ENCODE peak calls at places on chromosomes 11 and 22, in nine cellular contexts. N is memory B cell; G is glutamatergic neuron; S is stimulated activated CD4-positive, alpha-beta T cell treated with anti-CD3 and anti-CD28 coated beads, Interleukin-4, amount 100 ng/mL, for 4 hours; C is sciatic nerve; X is astrocyte of the hippocampus; B is NCI-H1092 treated with DMSO at 0.1 percent for 48 hours; A is CD8-positive, alpha-beta T cell; O is activated naive CD4-positive, alpha-beta T cell treated with anti-CD3 and anti-CD28 coated beads, Interleukin-2, amount 50 U/mL, for 16 hours. M is an unnamed sample.
A peak's percentile ranks its signal among the peaks of the same experiment; 100 is the strongest.

GRCh38 chr11:65766535-65766934 is 14.2 kb downstream of the AP5B1 start:
- DNase-seq in N (no peak), G (no peak), S (no peak), C (no peak), X (peak; percentile 84), B (no peak), A (no peak), O (no peak), M (no peak)

GRCh38 chr11:123431619-123432018 is 1.6 kb downstream of the GRAMD1B start:
- DNase-seq in N (no peak), G (no peak), S (no peak), C (no peak), X (no peak), B (no peak), A (no peak), O (no peak), M (no peak)

GRCh38 chr11:54558919-54559318 is 44.9 kb downstream of the OR4C46 start:
- DNase-seq in N (no peak), G (no peak), S (no peak), C (no peak), X (no peak), B (no peak), A (no peak), O (no peak), M (no peak)

GRCh38 chr11:116396332-116396731 is 376.5 kb downstream of the BUD13 start:
- DNase-seq in N (no peak), G (no peak), S (no peak), C (no peak), X (no peak), B (no peak), A (no peak), O (no peak), M (no peak)

GRCh38 chr11:27427183-27427980 is 45.2 kb downstream of the LGR4 start:
- DNase-seq in N (no peak), G (no peak), S (no peak), C (no peak), X (peak; percentile 13), B (peak; percentile 17), A (no peak), O (no peak), M (no peak)

GRCh38 chr11:96393753-96394348 is 4.0 kb downstream of the JRKL start:
- DNase-seq in N (no peak), G (no peak), S (no peak), C (no peak), X (peak; percentile 57), B (peak; percentile 24), A (no peak), O (no peak), M (no peak)

GRCh38 chr11:65431452-65432132 is 9.0 kb downstream of the NEAT1 start:
- DNase-seq in N (no peak), G (no peak), S (no peak), C (no peak), X (peak; percentile 53), B (no peak), A (peak; percentile 61), O (no peak), M (no peak)

GRCh38 chr11:118436639-118437045 is 350 bp downstream of the KMT2A start:
- DNase-seq in N (no peak), G (no peak), S (peak; percentile 45), C (no peak), X (no peak), B (no peak), A (no peak), O (no peak), M (no peak)

GRCh38 chr22:45638834-45639746 is 32.5 kb upstream of the ATXN10 start:
- DNase-seq in N (no peak), G (no peak), S (no peak), C (peak; percentile 71), X (peak; percentile 23), B (no peak), A (no peak), O (no peak), M (peak; percentile 42)

GRCh38 chr11:117189191-117189940 is 9.8 kb upstream of the TAGLN start:
- DNase-seq in N (peak; percentile 62), G (peak; percentile 3), S (no peak), C (no peak), X (no peak), B (no peak), A (peak; percentile 41), O (no peak), M (no peak)

GRCh38 chr11:8329961-8330361 is 66.3 kb upstream of the LMO1 start:
- DNase-seq in N (no peak), G (peak; percentile 48), S (no peak), C (no peak), X (peak; percentile 9), B (peak; percentile 38), A (no peak), O (no peak), M (no peak)

GRCh38 chr22:36331306-36331911 is 56.4 kb downstream of the MYH9 start:
- DNase-seq in N (peak; percentile 46), G (no peak), S (peak; percentile 86), C (no peak), X (peak; percentile 94), B (no peak), A (peak; percentile 84), O (peak; percentile 73), M (no peak)

GRCh38 chr11:44729065-44729464 is 2.3 kb downstream of the TSPAN18 start:
- DNase-seq in N (no peak), G (no peak), S (no peak), C (no peak), X (no peak), B (no peak), A (no peak), O (no peak), M (no peak)

GRCh38 chr22:47210686-47211085 is 448.2 kb downstream of the TBC1D22A start:
- DNase-seq in N (no peak), G (no peak), S (no peak), C (no peak), X (no peak), B (no peak), A (no peak), O (no peak), M (peak; percentile 15)

GRCh38 chr11:120401506-120401905 is 65.3 kb downstream of the ARHGEF12 start:
- DNase-seq in N (no peak), G (no peak), S (no peak), C (no peak), X (no peak), B (peak; percentile 4), A (no peak), O (no peak), M (no peak)

GRCh38 chr11:63866211-63866610 is 27.3 kb downstream of the MARK2 start:
- DNase-seq in N (no peak), G (no peak), S (peak; percentile 56), C (peak; percentile 77), X (peak; percentile 80), B (no peak), A (peak; percentile 79), O (peak; percentile 82), M (peak; percentile 58)

GRCh38 chr22:44180706-44181032 is at the start of gene PARVG:
- DNase-seq in N (peak; percentile 59), G (no peak), S (no peak), C (no peak), X (no peak), B (no peak), A (peak; percentile 66), O (peak; percentile 37), M (no peak)

GRCh38 chr11:64268687-64269379 is 15.6 kb downstream of the BAD start:
- DNase-seq in N (no peak), G (peak; percentile 69), S (peak; percentile 28), C (peak; percentile 81), X (peak; percentile 74), B (no peak), A (no peak), O (no peak), M (peak; percentile 73)

GRCh38 chr11:71311928-71312510 is 59.6 kb upstream of the SHANK2 start:
- DNase-seq in N (no peak), G (no peak), S (no peak), C (peak; percentile 38), X (no peak), B (no peak), A (peak; percentile 21), O (no peak), M (peak; percentile 67)

GRCh38 chr11:95359756-95360155 is 128.8 kb upstream of the SESN3 start:
- DNase-seq in N (no peak), G (no peak), S (no peak), C (no peak), X (no peak), B (no peak), A (no peak), O (no peak), M (no peak)

GRCh38 chr22:49290286-49290685 is 537.4 kb downstream of the BRD1 start:
- DNase-seq in N (no peak), G (no peak), S (no peak), C (no peak), X (no peak), B (no peak), A (no peak), O (no peak), M (no peak)

GRCh38 chr11:15665368-15665871 is 550.7 kb downstream of the INSC start:
- DNase-seq in N (no peak), G (no peak), S (no peak), C (no peak), X (no peak), B (no peak), A (no peak), O (no peak), M (no peak)

GRCh38 chr22:37818397-37819099 is 4.6 kb upstream of the GALR3 start:
- DNase-seq in N (peak; percentile 65), G (peak; percentile 77), S (peak; percentile 56), C (peak; percentile 76), X (peak; percentile 75), B (peak; percentile 48), A (peak; percentile 73), O (peak; percentile 70), M (no peak)

GRCh38 chr11:74142624-74143023 is 28.2 kb downstream of the C2CD3 start:
- DNase-seq in N (no peak), G (no peak), S (no peak), C (no peak), X (peak; percentile 61), B (no peak), A (no peak), O (no peak), M (no peak)

GRCh38 chr22:48919187-48919590 is 908.5 kb downstream of the BRD1 start:
- DNase-seq in N (no peak), G (no peak), S (no peak), C (no peak), X (no peak), B (peak; percentile 49), A (no peak), O (no peak), M (no peak)

GRCh38 chr22:47286590-47286989 is 524.1 kb downstream of the TBC1D22A start:
- DNase-seq in N (no peak), G (no peak), S (no peak), C (no peak), X (no peak), B (no peak), A (no peak), O (no peak), M (no peak)

GRCh38 chr11:73359341-73359740 is 16.9 kb upstream of the RELT start:
- DNase-seq in N (no peak), G (no peak), S (no peak), C (no peak), X (no peak), B (no peak), A (no peak), O (no peak), M (no peak)

GRCh38 chr11:44815917-44816456 is 89.2 kb downstream of the TSPAN18 start:
- DNase-seq in N (no peak), G (no peak), S (no peak), C (no peak), X (no peak), B (no peak), A (no peak), O (no peak), M (no peak)

GRCh38 chr11:17822021-17822781 is 87.6 kb downstream of the KCNC1 start:
- DNase-seq in N (no peak), G (no peak), S (no peak), C (no peak), X (no peak), B (no peak), A (no peak), O (no peak), M (no peak)

GRCh38 chr11:69943066-69943465 is 123.8 kb upstream of the FGF3 start:
- DNase-seq in N (no peak), G (no peak), S (no peak), C (no peak), X (no peak), B (peak; percentile 27), A (no peak), O (no peak), M (peak; percentile 62)

GRCh38 chr11:111833524-111833923 is 37.9 kb downstream of the ALG9 start:
- DNase-seq in N (no peak), G (no peak), S (no peak), C (no peak), X (peak; percentile 31), B (no peak), A (no peak), O (no peak), M (peak; percentile 52)